ENCODE peak calls at places on chromosomes 1 and 21, in six cellular contexts. One of them, this sample, is unnamed.

GRCh38 chr1:19529570-19530145 is 44.3 kb upstream of the CAPZB start:
- DNase-seq in bronchial epithelial cell: no peak
- DNase-seq in kidney: no peak
- DNase-seq in IMR-90: peak
- DNase-seq in fibroblast of pulmonary artery: no peak
- DNase-seq in neural progenitor cell: no peak
- DNase-seq in this sample: no peak

GRCh38 chr1:116287341-116288200 is 85.5 kb upstream of the ATP1A1 start:
- DNase-seq in bronchial epithelial cell: no peak
- DNase-seq in kidney: no peak
- DNase-seq in IMR-90: no peak
- DNase-seq in fibroblast of pulmonary artery: no peak
- DNase-seq in neural progenitor cell: no peak
- DNase-seq in this sample: peak

GRCh38 chr21:14550200-14550599 is 4.1 kb upstream of the SAMSN1 start:
- DNase-seq in bronchial epithelial cell: no peak
- DNase-seq in kidney: no peak
- DNase-seq in IMR-90: no peak
- DNase-seq in fibroblast of pulmonary artery: no peak
- DNase-seq in neural progenitor cell: no peak
- DNase-seq in this sample: no peak

GRCh38 chr1:214941061-214941460 is 141.5 kb upstream of the KCNK2 start:
- DNase-seq in bronchial epithelial cell: no peak
- DNase-seq in kidney: no peak
- DNase-seq in IMR-90: no peak
- DNase-seq in fibroblast of pulmonary artery: no peak
- DNase-seq in neural progenitor cell: no peak
- DNase-seq in this sample: no peak

GRCh38 chr21:39079617-39080016 is 103.6 kb downstream of the PSMG1 start:
- DNase-seq in bronchial epithelial cell: peak
- DNase-seq in kidney: peak
- DNase-seq in IMR-90: peak
- DNase-seq in fibroblast of pulmonary artery: peak
- DNase-seq in neural progenitor cell: no peak
- DNase-seq in this sample: peak

GRCh38 chr1:245444971-245445370 is 290.2 kb downstream of the KIF26B start:
- DNase-seq in bronchial epithelial cell: no peak
- DNase-seq in kidney: no peak
- DNase-seq in IMR-90: no peak
- DNase-seq in fibroblast of pulmonary artery: no peak
- DNase-seq in neural progenitor cell: no peak
- DNase-seq in this sample: no peak

GRCh38 chr1:112589766-112590165 is 29.2 kb downstream of the ST7L start:
- DNase-seq in bronchial epithelial cell: no peak
- DNase-seq in kidney: no peak
- DNase-seq in IMR-90: no peak
- DNase-seq in fibroblast of pulmonary artery: no peak
- DNase-seq in neural progenitor cell: no peak
- DNase-seq in this sample: no peak

GRCh38 chr1:96509944-96510343 is 211.6 kb upstream of the PTBP2 start:
- DNase-seq in bronchial epithelial cell: no peak
- DNase-seq in kidney: no peak
- DNase-seq in IMR-90: no peak
- DNase-seq in fibroblast of pulmonary artery: no peak
- DNase-seq in neural progenitor cell: no peak
- DNase-seq in this sample: no peak

GRCh38 chr1:160206421-160207117 is 1.4 kb downstream of the PEA15 start:
- DNase-seq in bronchial epithelial cell: peak
- DNase-seq in kidney: no peak
- DNase-seq in IMR-90: peak
- DNase-seq in fibroblast of pulmonary artery: peak
- DNase-seq in neural progenitor cell: peak
- DNase-seq in this sample: no peak

GRCh38 chr1:102191723-102192122 is 195.0 kb upstream of the OLFM3 start:
- DNase-seq in bronchial epithelial cell: peak
- DNase-seq in kidney: no peak
- DNase-seq in IMR-90: no peak
- DNase-seq in fibroblast of pulmonary artery: peak
- DNase-seq in neural progenitor cell: peak
- DNase-seq in this sample: peak

GRCh38 chr1:48048064-48048463 is 50.9 kb upstream of the TRABD2B start:
- DNase-seq in bronchial epithelial cell: peak
- DNase-seq in kidney: no peak
- DNase-seq in IMR-90: peak
- DNase-seq in fibroblast of pulmonary artery: peak
- DNase-seq in neural progenitor cell: no peak
- DNase-seq in this sample: no peak

GRCh38 chr21:39125752-39126485 is 57.3 kb downstream of the PSMG1 start:
- DNase-seq in bronchial epithelial cell: peak
- DNase-seq in kidney: no peak
- DNase-seq in IMR-90: peak
- DNase-seq in fibroblast of pulmonary artery: peak
- DNase-seq in neural progenitor cell: peak
- DNase-seq in this sample: peak

GRCh38 chr1:248872752-248873408 is 14.0 kb upstream of the ZNF692 start:
- DNase-seq in bronchial epithelial cell: peak
- DNase-seq in kidney: peak
- DNase-seq in IMR-90: peak
- DNase-seq in fibroblast of pulmonary artery: peak
- DNase-seq in neural progenitor cell: peak
- DNase-seq in this sample: peak

GRCh38 chr21:33902349-33902748 is 13.3 kb downstream of the ATP5PO start:
- DNase-seq in bronchial epithelial cell: no peak
- DNase-seq in kidney: no peak
- DNase-seq in IMR-90: no peak
- DNase-seq in fibroblast of pulmonary artery: no peak
- DNase-seq in neural progenitor cell: no peak
- DNase-seq in this sample: no peak

GRCh38 chr1:152565115-152565514 is 1.5 kb downstream of the LCE3E start:
- DNase-seq in bronchial epithelial cell: no peak
- DNase-seq in kidney: no peak
- DNase-seq in IMR-90: no peak
- DNase-seq in fibroblast of pulmonary artery: no peak
- DNase-seq in neural progenitor cell: no peak
- DNase-seq in this sample: no peak

DNA sequence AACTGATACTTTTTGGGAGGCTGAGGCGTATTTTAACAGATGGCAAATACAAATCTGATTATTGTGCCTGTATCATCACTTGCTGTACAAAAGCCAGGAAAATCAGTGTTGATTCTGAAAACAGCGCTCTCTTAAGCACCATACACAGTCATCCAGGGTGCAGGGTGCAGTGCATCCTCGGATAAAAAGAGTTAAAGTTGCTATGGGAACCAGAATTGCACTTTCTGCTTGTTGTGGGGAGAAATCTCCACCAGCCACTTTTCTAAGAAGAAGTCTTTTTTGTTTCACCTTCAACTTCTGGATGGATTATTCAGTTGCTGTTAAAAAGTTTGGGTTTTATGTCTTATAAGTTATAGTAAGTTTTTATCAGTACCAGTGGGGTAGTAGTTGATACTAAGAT is 3.8 kb downstream of the LAMC1 start:
- DNase-seq in bronchial epithelial cell: no peak
- DNase-seq in kidney: no peak
- DNase-seq in IMR-90: no peak
- DNase-seq in fibroblast of pulmonary artery: peak
- DNase-seq in neural progenitor cell: no peak
- DNase-seq in this sample: no peak
- H3K4me3 ChIP-seq in bronchial epithelial cell: no peak
- H3K4me3 ChIP-seq in kidney: no peak
- H3K4me3 ChIP-seq in IMR-90: no peak
- H3K4me3 ChIP-seq in fibroblast of pulmonary artery: peak
- H3K4me3 ChIP-seq in neural progenitor cell: no peak
- H3K4me3 ChIP-seq in this sample: peak

GRCh38 chr1:83500531-83500930 is 498.4 kb downstream of the TTLL7 start:
- DNase-seq in bronchial epithelial cell: no peak
- DNase-seq in kidney: no peak
- DNase-seq in IMR-90: no peak
- DNase-seq in fibroblast of pulmonary artery: no peak
- DNase-seq in neural progenitor cell: no peak
- DNase-seq in this sample: no peak
- H3K4me3 ChIP-seq in bronchial epithelial cell: no peak
- H3K4me3 ChIP-seq in kidney: no peak
- H3K4me3 ChIP-seq in IMR-90: no peak
- H3K4me3 ChIP-seq in fibroblast of pulmonary artery: no peak
- H3K4me3 ChIP-seq in neural progenitor cell: no peak
- H3K4me3 ChIP-seq in this sample: no peak

GRCh38 chr1:93576346-93576745 is 105.3 kb downstream of the BCAR3 start:
- DNase-seq in bronchial epithelial cell: no peak
- DNase-seq in kidney: no peak
- DNase-seq in IMR-90: no peak
- DNase-seq in fibroblast of pulmonary artery: no peak
- DNase-seq in neural progenitor cell: peak
- DNase-seq in this sample: no peak
- H3K4me3 ChIP-seq in bronchial epithelial cell: no peak
- H3K4me3 ChIP-seq in kidney: no peak
- H3K4me3 ChIP-seq in IMR-90: no peak
- H3K4me3 ChIP-seq in fibroblast of pulmonary artery: no peak
- H3K4me3 ChIP-seq in neural progenitor cell: no peak
- H3K4me3 ChIP-seq in this sample: no peak

DNA sequence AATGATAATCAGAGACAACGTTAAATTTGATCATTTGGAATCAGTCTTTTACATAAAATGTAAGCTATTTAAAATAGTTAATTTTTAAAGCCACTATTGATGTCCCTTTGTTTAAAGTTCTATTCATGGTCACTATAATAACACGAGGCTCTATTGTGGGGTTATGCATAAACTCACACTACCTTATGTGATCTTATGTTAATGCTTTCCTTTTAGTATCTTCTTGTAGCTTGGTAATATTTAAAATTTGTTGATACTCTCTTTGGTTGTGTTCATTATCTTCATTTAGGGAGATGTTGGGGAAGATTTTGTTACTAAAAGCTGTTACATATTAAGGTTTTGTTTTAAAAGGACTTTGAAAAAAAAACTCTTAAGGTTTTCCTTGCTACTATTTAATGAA is 1.2 kb downstream of the B3GALT2 start:
- DNase-seq in bronchial epithelial cell: no peak
- DNase-seq in kidney: no peak
- DNase-seq in IMR-90: no peak
- DNase-seq in fibroblast of pulmonary artery: no peak
- DNase-seq in neural progenitor cell: no peak
- DNase-seq in this sample: no peak
- H3K4me3 ChIP-seq in bronchial epithelial cell: no peak
- H3K4me3 ChIP-seq in kidney: no peak
- H3K4me3 ChIP-seq in IMR-90: peak
- H3K4me3 ChIP-seq in fibroblast of pulmonary artery: no peak
- H3K4me3 ChIP-seq in neural progenitor cell: no peak
- H3K4me3 ChIP-seq in this sample: no peak

GRCh38 chr1:32247983-32248889 is 1.2 kb downstream of the FAM167B start:
- DNase-seq in bronchial epithelial cell: peak
- DNase-seq in kidney: peak
- DNase-seq in IMR-90: peak
- DNase-seq in fibroblast of pulmonary artery: peak
- DNase-seq in neural progenitor cell: peak
- DNase-seq in this sample: peak

GRCh38 chr1:32249831-32250525 is 1.1 kb upstream of the LCK start:
- DNase-seq in bronchial epithelial cell: peak
- DNase-seq in kidney: peak
- DNase-seq in IMR-90: peak
- DNase-seq in fibroblast of pulmonary artery: peak
- DNase-seq in neural progenitor cell: no peak
- DNase-seq in this sample: peak

GRCh38 chr1:32246888-32247273 is at the start of gene FAM167B:
- DNase-seq in bronchial epithelial cell: peak
- DNase-seq in kidney: peak
- DNase-seq in IMR-90: peak
- DNase-seq in fibroblast of pulmonary artery: peak
- DNase-seq in neural progenitor cell: no peak
- DNase-seq in this sample: peak

GRCh38 chr1:32247452-32247851 is 430 bp downstream of the FAM167B start:
- DNase-seq in bronchial epithelial cell: no peak
- DNase-seq in kidney: peak
- DNase-seq in IMR-90: no peak
- DNase-seq in fibroblast of pulmonary artery: no peak
- DNase-seq in neural progenitor cell: no peak
- DNase-seq in this sample: no peak

DNA sequence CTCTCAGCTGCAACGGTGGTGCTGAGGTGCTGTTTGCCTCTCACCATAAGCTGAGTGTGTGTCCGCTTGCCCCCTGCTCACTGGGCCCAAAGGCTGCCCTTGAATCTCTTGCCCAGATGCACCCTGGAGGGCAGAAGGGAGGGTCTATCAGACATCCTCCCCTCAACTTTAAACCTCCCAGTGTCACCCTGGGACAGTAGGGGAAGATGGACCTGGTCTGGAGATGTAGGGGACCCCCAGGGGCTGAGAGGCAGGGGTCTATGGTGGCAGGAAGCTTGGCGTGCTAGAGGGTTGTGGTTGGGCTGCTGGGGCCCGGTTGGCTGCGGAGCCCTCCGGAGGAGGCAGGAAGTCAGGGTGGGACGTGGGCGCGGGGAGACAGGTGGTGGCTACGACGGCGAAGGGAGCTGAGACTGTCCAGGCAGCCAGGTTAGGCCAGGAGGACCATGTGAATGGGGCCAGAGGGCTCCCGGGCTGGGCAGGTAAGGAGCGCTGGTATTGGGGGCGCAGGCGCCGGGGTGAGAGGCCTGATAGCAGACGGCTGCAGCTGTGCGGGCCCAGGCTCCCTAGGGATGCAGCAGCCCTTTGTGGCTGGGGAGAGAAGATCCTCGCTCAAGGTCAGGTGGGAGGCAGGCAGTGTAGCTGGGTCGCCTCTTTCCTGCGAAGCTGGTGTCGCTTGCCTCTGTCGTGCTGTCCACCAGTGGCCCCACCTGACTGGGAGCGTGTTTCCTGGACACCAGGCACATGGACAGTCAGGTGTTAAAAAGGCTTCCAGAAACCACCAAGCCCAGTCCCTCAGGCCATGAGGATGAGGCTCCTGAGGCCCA is at the start of gene LCK:
- DNase-seq in bronchial epithelial cell: no peak
- DNase-seq in kidney: peak
- DNase-seq in IMR-90: no peak
- DNase-seq in fibroblast of pulmonary artery: no peak
- DNase-seq in neural progenitor cell: no peak
- DNase-seq in this sample: no peak
- H3K4me3 ChIP-seq in bronchial epithelial cell: no peak
- H3K4me3 ChIP-seq in kidney: no peak
- H3K4me3 ChIP-seq in IMR-90: no peak
- H3K4me3 ChIP-seq in fibroblast of pulmonary artery: no peak
- H3K4me3 ChIP-seq in neural progenitor cell: no peak
- H3K4me3 ChIP-seq in this sample: peak

GRCh38 chr1:81695741-81696140 is 105.0 kb upstream of the ADGRL2 start:
- DNase-seq in bronchial epithelial cell: peak
- DNase-seq in kidney: no peak
- DNase-seq in IMR-90: peak
- DNase-seq in fibroblast of pulmonary artery: peak
- DNase-seq in neural progenitor cell: no peak
- DNase-seq in this sample: no peak
- H3K4me3 ChIP-seq in bronchial epithelial cell: no peak
- H3K4me3 ChIP-seq in kidney: no peak
- H3K4me3 ChIP-seq in IMR-90: no peak
- H3K4me3 ChIP-seq in fibroblast of pulmonary artery: no peak
- H3K4me3 ChIP-seq in neural progenitor cell: no peak
- H3K4me3 ChIP-seq in this sample: no peak

GRCh38 chr1:90851711-90852050 is 134.6 kb upstream of the BARHL2 start:
- DNase-seq in bronchial epithelial cell: no peak
- DNase-seq in kidney: no peak
- DNase-seq in IMR-90: no peak
- DNase-seq in fibroblast of pulmonary artery: no peak
- DNase-seq in neural progenitor cell: no peak
- DNase-seq in this sample: no peak
- H3K4me3 ChIP-seq in bronchial epithelial cell: peak
- H3K4me3 ChIP-seq in kidney: peak
- H3K4me3 ChIP-seq in IMR-90: peak
- H3K4me3 ChIP-seq in fibroblast of pulmonary artery: peak
- H3K4me3 ChIP-seq in neural progenitor cell: peak
- H3K4me3 ChIP-seq in this sample: peak